ENCODE peak calls at places on chromosomes 12 and 14, in eight cellular contexts. One of them, this sample, is unnamed.

GRCh38 chr12:24551368-24551767 is 397.5 kb downstream of the BCAT1 start:
- DNase-seq in K562: no peak
- DNase-seq in A549: no peak
- DNase-seq in naive thymus-derived CD4-positive, alpha-beta T cell: no peak
- DNase-seq in foreskin fibroblast: no peak
- DNase-seq in mucosa of descending colon: no peak
- DNase-seq in cardiac fibroblast: no peak
- DNase-seq in fibroblast of the aortic adventitia: no peak
- DNase-seq in this sample: no peak

GRCh38 chr14:103194256-103195045 is 71.2 kb downstream of the TNFAIP2 start:
- DNase-seq in K562: no peak
- DNase-seq in A549: peak; percentile 31
- DNase-seq in naive thymus-derived CD4-positive, alpha-beta T cell: no peak
- DNase-seq in foreskin fibroblast: peak; percentile 52
- DNase-seq in mucosa of descending colon: no peak
- DNase-seq in cardiac fibroblast: peak; percentile 79
- DNase-seq in fibroblast of the aortic adventitia: peak; percentile 84
- DNase-seq in this sample: no peak

GRCh38 chr14:97995038-97995437 is 1197.9 kb downstream of the VRK1 start:
- DNase-seq in K562: no peak
- DNase-seq in A549: no peak
- DNase-seq in naive thymus-derived CD4-positive, alpha-beta T cell: no peak
- DNase-seq in foreskin fibroblast: no peak
- DNase-seq in mucosa of descending colon: no peak
- DNase-seq in cardiac fibroblast: no peak
- DNase-seq in fibroblast of the aortic adventitia: no peak
- DNase-seq in this sample: no peak

GRCh38 chr12:17342381-17342961 is 736.5 kb upstream of the LMO3 start:
- DNase-seq in K562: no peak
- DNase-seq in A549: peak; percentile 75
- DNase-seq in naive thymus-derived CD4-positive, alpha-beta T cell: no peak
- DNase-seq in foreskin fibroblast: no peak
- DNase-seq in mucosa of descending colon: no peak
- DNase-seq in cardiac fibroblast: no peak
- DNase-seq in fibroblast of the aortic adventitia: no peak
- DNase-seq in this sample: no peak

GRCh38 chr12:105336411-105336810 is 5.9 kb downstream of the C12orf75 start:
- DNase-seq in K562: no peak
- DNase-seq in A549: no peak
- DNase-seq in naive thymus-derived CD4-positive, alpha-beta T cell: no peak
- DNase-seq in foreskin fibroblast: no peak
- DNase-seq in mucosa of descending colon: no peak
- DNase-seq in cardiac fibroblast: no peak
- DNase-seq in fibroblast of the aortic adventitia: no peak
- DNase-seq in this sample: no peak

GRCh38 chr12:6532051-6532926 is 2.0 kb upstream of the GAPDH start:
- DNase-seq in K562: peak; percentile 65
- DNase-seq in A549: peak; percentile 94
- DNase-seq in naive thymus-derived CD4-positive, alpha-beta T cell: peak; percentile 75
- DNase-seq in foreskin fibroblast: peak; percentile 99
- DNase-seq in mucosa of descending colon: peak; percentile 84
- DNase-seq in cardiac fibroblast: peak; percentile 95
- DNase-seq in fibroblast of the aortic adventitia: peak; percentile 94
- DNase-seq in this sample: peak; percentile 87

GRCh38 chr12:115137812-115138521 is 454.0 kb upstream of the TBX3 start:
- DNase-seq in K562: peak; percentile 56
- DNase-seq in A549: no peak
- DNase-seq in naive thymus-derived CD4-positive, alpha-beta T cell: no peak
- DNase-seq in foreskin fibroblast: no peak
- DNase-seq in mucosa of descending colon: no peak
- DNase-seq in cardiac fibroblast: no peak
- DNase-seq in fibroblast of the aortic adventitia: no peak
- DNase-seq in this sample: no peak

GRCh38 chr14:35215110-35215872 is 76.9 kb upstream of the PSMA6 start:
- DNase-seq in K562: no peak
- DNase-seq in A549: peak; percentile 69
- DNase-seq in naive thymus-derived CD4-positive, alpha-beta T cell: peak; percentile 14
- DNase-seq in foreskin fibroblast: peak; percentile 73
- DNase-seq in mucosa of descending colon: no peak
- DNase-seq in cardiac fibroblast: peak; percentile 81
- DNase-seq in fibroblast of the aortic adventitia: peak; percentile 84
- DNase-seq in this sample: no peak

GRCh38 chr12:91422811-91423210 is 240.2 kb upstream of the DCN start:
- DNase-seq in K562: no peak
- DNase-seq in A549: no peak
- DNase-seq in naive thymus-derived CD4-positive, alpha-beta T cell: no peak
- DNase-seq in foreskin fibroblast: no peak
- DNase-seq in mucosa of descending colon: no peak
- DNase-seq in cardiac fibroblast: no peak
- DNase-seq in fibroblast of the aortic adventitia: no peak
- DNase-seq in this sample: no peak

GRCh38 chr14:71680733-71681387 is 251.4 kb upstream of the RGS6 start:
- DNase-seq in K562: no peak
- DNase-seq in A549: no peak
- DNase-seq in naive thymus-derived CD4-positive, alpha-beta T cell: no peak
- DNase-seq in foreskin fibroblast: no peak
- DNase-seq in mucosa of descending colon: no peak
- DNase-seq in cardiac fibroblast: no peak
- DNase-seq in fibroblast of the aortic adventitia: no peak
- DNase-seq in this sample: no peak

GRCh38 chr12:107372229-107372658 is 278.9 kb upstream of the CRY1 start:
- DNase-seq in K562: no peak
- DNase-seq in A549: no peak
- DNase-seq in naive thymus-derived CD4-positive, alpha-beta T cell: peak; percentile 74
- DNase-seq in foreskin fibroblast: no peak
- DNase-seq in mucosa of descending colon: no peak
- DNase-seq in cardiac fibroblast: peak; percentile 43
- DNase-seq in fibroblast of the aortic adventitia: peak; percentile 71
- DNase-seq in this sample: no peak

GRCh38 chr12:101527682-101528081 is 52.5 kb downstream of the SPIC start:
- DNase-seq in K562: no peak
- DNase-seq in A549: no peak
- DNase-seq in naive thymus-derived CD4-positive, alpha-beta T cell: no peak
- DNase-seq in foreskin fibroblast: no peak
- DNase-seq in mucosa of descending colon: no peak
- DNase-seq in cardiac fibroblast: no peak
- DNase-seq in fibroblast of the aortic adventitia: no peak
- DNase-seq in this sample: no peak

GRCh38 chr14:105091335-105092123 is 26.3 kb upstream of the GPR132 start:
- DNase-seq in K562: no peak
- DNase-seq in A549: peak; percentile 99
- DNase-seq in naive thymus-derived CD4-positive, alpha-beta T cell: no peak
- DNase-seq in foreskin fibroblast: peak; percentile 66
- DNase-seq in mucosa of descending colon: peak; percentile 94
- DNase-seq in cardiac fibroblast: peak; percentile 58
- DNase-seq in fibroblast of the aortic adventitia: peak; percentile 19
- DNase-seq in this sample: peak; percentile 94

GRCh38 chr14:105093426-105094192 is 28.4 kb upstream of the GPR132 start:
- DNase-seq in K562: peak; percentile 83
- DNase-seq in A549: peak; percentile 93
- DNase-seq in naive thymus-derived CD4-positive, alpha-beta T cell: peak; percentile 31
- DNase-seq in foreskin fibroblast: peak; percentile 92
- DNase-seq in mucosa of descending colon: peak; percentile 89
- DNase-seq in cardiac fibroblast: peak; percentile 86
- DNase-seq in fibroblast of the aortic adventitia: peak; percentile 54
- DNase-seq in this sample: peak; percentile 93

GRCh38 chr14:105092124-105092911 is 27.1 kb upstream of the GPR132 start:
- DNase-seq in K562: no peak
- DNase-seq in A549: peak; percentile 84
- DNase-seq in naive thymus-derived CD4-positive, alpha-beta T cell: no peak
- DNase-seq in foreskin fibroblast: peak; percentile 45
- DNase-seq in mucosa of descending colon: peak; percentile 79
- DNase-seq in cardiac fibroblast: peak; percentile 44
- DNase-seq in fibroblast of the aortic adventitia: no peak
- DNase-seq in this sample: peak; percentile 77

GRCh38 chr14:105094193-105094907 is 29.1 kb upstream of the GPR132 start:
- DNase-seq in K562: no peak
- DNase-seq in A549: no peak
- DNase-seq in naive thymus-derived CD4-positive, alpha-beta T cell: no peak
- DNase-seq in foreskin fibroblast: no peak
- DNase-seq in mucosa of descending colon: peak; percentile 67
- DNase-seq in cardiac fibroblast: no peak
- DNase-seq in fibroblast of the aortic adventitia: no peak
- DNase-seq in this sample: peak; percentile 65

DNA sequence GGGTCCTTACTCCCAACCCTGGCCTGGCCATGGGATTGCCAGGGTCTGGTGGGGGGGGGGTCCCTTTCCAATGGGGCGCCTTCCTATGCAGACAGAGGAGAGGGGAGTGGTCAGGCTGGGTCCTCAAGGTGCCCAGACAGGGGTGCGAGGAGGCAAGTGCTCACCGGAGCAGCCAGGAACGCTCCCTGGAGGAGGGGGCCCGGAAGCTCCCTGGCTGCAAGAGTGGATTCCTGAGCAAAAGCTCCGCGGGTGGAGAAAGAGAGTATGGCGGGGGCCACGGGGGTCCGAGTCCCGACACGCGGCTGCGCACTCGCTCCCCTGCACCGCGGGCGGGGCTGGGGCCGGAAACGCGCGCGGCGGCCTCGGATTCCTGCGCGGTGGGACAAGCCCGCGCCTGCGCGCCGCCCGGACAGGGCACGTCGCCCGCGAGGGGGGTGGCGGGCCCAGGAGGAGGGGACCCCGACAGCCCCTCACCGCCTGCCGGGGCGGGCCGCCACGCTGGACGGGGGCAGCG is 27.7 kb upstream of the GPR132 start:
- DNase-seq in K562: peak; percentile 67
- DNase-seq in A549: peak; percentile 85
- DNase-seq in naive thymus-derived CD4-positive, alpha-beta T cell: peak; percentile 66
- DNase-seq in foreskin fibroblast: peak; percentile 85
- DNase-seq in mucosa of descending colon: peak; percentile 82
- DNase-seq in cardiac fibroblast: peak; percentile 73
- DNase-seq in fibroblast of the aortic adventitia: peak; percentile 42
- DNase-seq in this sample: peak; percentile 92
- H3K4me3 ChIP-seq in K562: peak overlapping the region; percentile 43
- H3K4me3 ChIP-seq in A549: peak overlapping the region; percentile 92
- H3K4me3 ChIP-seq in naive thymus-derived CD4-positive, alpha-beta T cell: peak overlapping the region; percentile 44
- H3K4me3 ChIP-seq in foreskin fibroblast: peak overlapping the region; percentile 88
- H3K4me3 ChIP-seq in mucosa of descending colon: peak overlapping the region; percentile 54
- H3K4me3 ChIP-seq in cardiac fibroblast: peak overlapping the region; percentile 56
- H3K4me3 ChIP-seq in fibroblast of the aortic adventitia: peak overlapping the region; percentile 73
- H3K4me3 ChIP-seq in this sample: peak overlapping the region; percentile 66

DNA sequence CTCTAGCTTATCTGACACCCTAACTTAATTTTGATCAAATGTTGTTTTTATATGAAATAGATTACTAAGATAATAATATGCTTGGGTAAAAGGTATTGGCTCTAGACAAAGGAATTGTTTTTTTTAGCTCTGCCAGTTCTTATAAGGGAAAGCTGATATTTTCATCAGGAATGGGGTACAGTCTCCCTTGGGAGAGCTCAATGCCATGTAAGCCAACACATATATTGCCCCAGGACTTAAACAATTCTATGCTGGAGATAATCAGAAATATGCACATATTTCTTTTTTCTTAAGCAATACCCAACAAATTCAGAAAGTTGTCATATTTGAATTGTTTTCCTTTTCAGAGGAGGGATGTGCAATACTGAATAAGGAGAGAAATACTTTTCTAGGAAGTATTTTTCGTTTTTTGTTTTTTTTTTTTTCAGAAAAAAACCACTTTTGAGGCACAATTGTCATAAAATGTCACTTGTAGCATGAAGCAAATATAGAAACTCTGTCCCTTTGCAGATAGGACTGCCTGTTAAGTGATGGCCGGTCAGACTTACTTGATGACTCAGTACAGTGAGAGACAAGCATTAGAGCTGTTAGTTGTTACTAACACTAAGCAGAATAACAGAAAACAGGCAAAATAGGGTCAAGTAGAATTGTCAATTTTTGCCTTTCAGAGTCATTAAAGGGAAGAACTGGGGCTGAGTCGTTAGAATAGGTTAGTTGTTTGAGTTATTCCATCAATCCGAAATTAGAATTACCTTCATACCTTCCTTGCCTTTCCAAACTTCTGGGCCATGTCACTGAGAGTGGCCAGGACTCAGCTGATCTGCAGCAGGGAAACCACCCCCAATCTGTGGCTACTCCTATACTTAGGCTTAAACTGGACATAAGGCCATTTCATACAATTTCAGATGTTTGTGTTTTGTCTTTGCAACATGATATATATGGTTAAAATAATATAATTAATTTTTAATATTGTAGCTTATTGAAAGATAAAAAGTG is 168.1 kb downstream of the SLC38A4 start:
- DNase-seq in K562: no peak
- DNase-seq in A549: no peak
- DNase-seq in naive thymus-derived CD4-positive, alpha-beta T cell: no peak
- DNase-seq in foreskin fibroblast: peak; percentile 57
- DNase-seq in mucosa of descending colon: no peak
- DNase-seq in cardiac fibroblast: peak; percentile 41
- DNase-seq in fibroblast of the aortic adventitia: peak; percentile 51
- DNase-seq in this sample: no peak
- H3K4me3 ChIP-seq in K562: no peak overlapping the region
- H3K4me3 ChIP-seq in A549: no peak overlapping the region
- H3K4me3 ChIP-seq in naive thymus-derived CD4-positive, alpha-beta T cell: no peak overlapping the region
- H3K4me3 ChIP-seq in foreskin fibroblast: no peak overlapping the region
- H3K4me3 ChIP-seq in mucosa of descending colon: no peak overlapping the region
- H3K4me3 ChIP-seq in cardiac fibroblast: no peak overlapping the region
- H3K4me3 ChIP-seq in fibroblast of the aortic adventitia: no peak overlapping the region
- H3K4me3 ChIP-seq in this sample: no peak overlapping the region

GRCh38 chr14:61252354-61253063 is 28.6 kb downstream of the TMEM30B start:
- DNase-seq in K562: peak; percentile 61
- DNase-seq in A549: peak; percentile 88
- DNase-seq in naive thymus-derived CD4-positive, alpha-beta T cell: peak; percentile 68
- DNase-seq in foreskin fibroblast: peak; percentile 98
- DNase-seq in mucosa of descending colon: no peak
- DNase-seq in cardiac fibroblast: peak; percentile 95
- DNase-seq in fibroblast of the aortic adventitia: peak; percentile 98
- DNase-seq in this sample: peak; percentile 83

GRCh38 chr14:61256826-61257468 is 24.2 kb downstream of the TMEM30B start:
- DNase-seq in K562: no peak
- DNase-seq in A549: no peak
- DNase-seq in naive thymus-derived CD4-positive, alpha-beta T cell: no peak
- DNase-seq in foreskin fibroblast: peak; percentile 60
- DNase-seq in mucosa of descending colon: no peak
- DNase-seq in cardiac fibroblast: no peak
- DNase-seq in fibroblast of the aortic adventitia: peak; percentile 28
- DNase-seq in this sample: no peak

GRCh38 chr14:61253064-61253753 is 27.9 kb downstream of the TMEM30B start:
- DNase-seq in K562: no peak
- DNase-seq in A549: no peak
- DNase-seq in naive thymus-derived CD4-positive, alpha-beta T cell: no peak
- DNase-seq in foreskin fibroblast: peak; percentile 11
- DNase-seq in mucosa of descending colon: no peak
- DNase-seq in cardiac fibroblast: no peak
- DNase-seq in fibroblast of the aortic adventitia: no peak
- DNase-seq in this sample: no peak

GRCh38 chr14:61255968-61256367 is 25.2 kb downstream of the TMEM30B start:
- DNase-seq in K562: no peak
- DNase-seq in A549: no peak
- DNase-seq in naive thymus-derived CD4-positive, alpha-beta T cell: no peak
- DNase-seq in foreskin fibroblast: no peak
- DNase-seq in mucosa of descending colon: no peak
- DNase-seq in cardiac fibroblast: no peak
- DNase-seq in fibroblast of the aortic adventitia: no peak
- DNase-seq in this sample: no peak

GRCh38 chr14:61254803-61255526 is 26.2 kb downstream of the TMEM30B start:
- DNase-seq in K562: no peak
- DNase-seq in A549: no peak
- DNase-seq in naive thymus-derived CD4-positive, alpha-beta T cell: no peak
- DNase-seq in foreskin fibroblast: no peak
- DNase-seq in mucosa of descending colon: no peak
- DNase-seq in cardiac fibroblast: no peak
- DNase-seq in fibroblast of the aortic adventitia: no peak
- DNase-seq in this sample: no peak
- H3K4me3 ChIP-seq in K562: no peak overlapping the region
- H3K4me3 ChIP-seq in A549: no peak overlapping the region
- H3K4me3 ChIP-seq in naive thymus-derived CD4-positive, alpha-beta T cell: no peak overlapping the region
- H3K4me3 ChIP-seq in foreskin fibroblast: no peak overlapping the region
- H3K4me3 ChIP-seq in mucosa of descending colon: no peak overlapping the region
- H3K4me3 ChIP-seq in cardiac fibroblast: no peak overlapping the region
- H3K4me3 ChIP-seq in fibroblast of the aortic adventitia: no peak overlapping the region
- H3K4me3 ChIP-seq in this sample: no peak overlapping the region

GRCh38 chr14:36647417-36647826 is 14.2 kb upstream of the PAX9 start:
- DNase-seq in K562: no peak
- DNase-seq in A549: no peak
- DNase-seq in naive thymus-derived CD4-positive, alpha-beta T cell: no peak
- DNase-seq in foreskin fibroblast: no peak
- DNase-seq in mucosa of descending colon: no peak
- DNase-seq in cardiac fibroblast: no peak
- DNase-seq in fibroblast of the aortic adventitia: no peak
- DNase-seq in this sample: no peak
- H3K4me3 ChIP-seq in K562: peak overlapping the region; percentile 36
- H3K4me3 ChIP-seq in A549: peak overlapping the region; percentile 51
- H3K4me3 ChIP-seq in naive thymus-derived CD4-positive, alpha-beta T cell: no peak overlapping the region
- H3K4me3 ChIP-seq in foreskin fibroblast: peak overlapping the region; percentile 30
- H3K4me3 ChIP-seq in mucosa of descending colon: no peak overlapping the region
- H3K4me3 ChIP-seq in cardiac fibroblast: no peak overlapping the region
- H3K4me3 ChIP-seq in fibroblast of the aortic adventitia: no peak overlapping the region
- H3K4me3 ChIP-seq in this sample: peak overlapping the region; percentile 9

This sample was measured in aorta.